ENCODE peak calls at places on chromosomes 16 and 17, in six cellular contexts. Z, T, F, Q, V and I are unnamed samples.

GRCh38 chr17:27499451-27500265 is 43.4 kb downstream of the KSR1 start:
- DNase-seq in Z (no peak), Q (no peak), F (no peak), T (no peak), V (no peak), I (no peak)

GRCh38 chr16:31477220-31478216 is 5.4 kb upstream of the SLC5A2 start:
- DNase-seq in T (no peak), V (no peak), Q (no peak), F (peak; percentile 46), Z (no peak), I (no peak)

GRCh38 chr16:87052506-87052905 is 264.7 kb downstream of the C16orf95 start:
- DNase-seq in Q (no peak), F (peak; percentile 11), T (no peak), Z (no peak), V (no peak), I (no peak)

GRCh38 chr17:81494984-81495383 is 17.6 kb downstream of the ACTG1 start:
- DNase-seq in T (no peak), F (peak; percentile 70), Z (peak; percentile 67), Q (no peak), V (no peak), I (no peak)

GRCh38 chr17:66557193-66557592 is 254.8 kb downstream of the PRKCA start:
- DNase-seq in Q (no peak), T (no peak), Z (no peak), F (no peak), V (no peak), I (no peak)

GRCh38 chr16:35492225-35492624 is 2032.8 kb downstream of the TP53TG3F start:
- DNase-seq in Z (no peak), V (no peak), F (no peak), T (no peak), Q (no peak), I (no peak)

GRCh38 chr16:66706506-66706880 is 9.9 kb upstream of the CMTM4 start:
- DNase-seq in Q (no peak), Z (no peak), V (no peak), T (no peak), F (no peak), I (no peak)

GRCh38 chr16:79449067-79449466 is 151.5 kb downstream of the MAF start:
- DNase-seq in Z (no peak), T (no peak), F (no peak), V (no peak), Q (no peak), I (no peak)